ENCODE peak calls at places on chromosomes 3 and 15, in six cellular contexts. One of them, this sample, is unnamed.

GRCh38 chr15:82986442-82986780 is 401 bp downstream of the RAMAC start:
- DNase-seq in NCI-H446 treated with DMSO at 0.1 percent for 48 hours: no peak
- DNase-seq in bronchial epithelial cell: peak; percentile 20
- DNase-seq in kidney glomerular epithelial cell: peak; percentile 40
- DNase-seq in GOT3: no peak
- DNase-seq in GM06990: no peak
- DNase-seq in this sample: no peak

GRCh38 chr3:173553635-173554280 is 156.2 kb downstream of the NLGN1 start:
- DNase-seq in NCI-H446 treated with DMSO at 0.1 percent for 48 hours: peak; percentile 52
- DNase-seq in bronchial epithelial cell: peak; percentile 43
- DNase-seq in kidney glomerular epithelial cell: peak; percentile 50
- DNase-seq in GOT3: no peak
- DNase-seq in GM06990: no peak
- DNase-seq in this sample: peak; percentile 7

GRCh38 chr3:37054370-37054769 is 61.1 kb downstream of the MLH1 start:
- DNase-seq in NCI-H446 treated with DMSO at 0.1 percent for 48 hours: no peak
- DNase-seq in bronchial epithelial cell: no peak
- DNase-seq in kidney glomerular epithelial cell: no peak
- DNase-seq in GOT3: no peak
- DNase-seq in GM06990: peak; percentile 25
- DNase-seq in this sample: no peak

GRCh38 chr15:62223020-62223419 is 57.9 kb upstream of the C2CD4B start:
- DNase-seq in NCI-H446 treated with DMSO at 0.1 percent for 48 hours: no peak
- DNase-seq in bronchial epithelial cell: no peak
- DNase-seq in kidney glomerular epithelial cell: no peak
- DNase-seq in GOT3: no peak
- DNase-seq in GM06990: no peak
- DNase-seq in this sample: no peak

GRCh38 chr3:66344391-66344811 is 123.6 kb downstream of the SLC25A26 start:
- DNase-seq in NCI-H446 treated with DMSO at 0.1 percent for 48 hours: no peak
- DNase-seq in bronchial epithelial cell: no peak
- DNase-seq in kidney glomerular epithelial cell: no peak
- DNase-seq in GOT3: no peak
- DNase-seq in GM06990: no peak
- DNase-seq in this sample: no peak

GRCh38 chr3:126267169-126267975 is 87.0 kb upstream of the ALDH1L1 start:
- DNase-seq in NCI-H446 treated with DMSO at 0.1 percent for 48 hours: no peak
- DNase-seq in bronchial epithelial cell: peak; percentile 69
- DNase-seq in kidney glomerular epithelial cell: peak; percentile 83
- DNase-seq in GOT3: no peak
- DNase-seq in GM06990: no peak
- DNase-seq in this sample: no peak

GRCh38 chr3:193997228-193998192 is 138.4 kb upstream of the HES1 start:
- DNase-seq in NCI-H446 treated with DMSO at 0.1 percent for 48 hours: no peak
- DNase-seq in bronchial epithelial cell: no peak
- DNase-seq in kidney glomerular epithelial cell: no peak
- DNase-seq in GOT3: no peak
- DNase-seq in GM06990: no peak
- DNase-seq in this sample: peak; percentile 70

GRCh38 chr3:50441818-50442217 is 61.6 kb downstream of the CACNA2D2 start:
- DNase-seq in NCI-H446 treated with DMSO at 0.1 percent for 48 hours: no peak
- DNase-seq in bronchial epithelial cell: no peak
- DNase-seq in kidney glomerular epithelial cell: no peak
- DNase-seq in GOT3: no peak
- DNase-seq in GM06990: no peak
- DNase-seq in this sample: no peak

GRCh38 chr3:182913889-182914288 is 66.4 kb downstream of the DCUN1D1 start:
- DNase-seq in NCI-H446 treated with DMSO at 0.1 percent for 48 hours: no peak
- DNase-seq in bronchial epithelial cell: no peak
- DNase-seq in kidney glomerular epithelial cell: no peak
- DNase-seq in GOT3: no peak
- DNase-seq in GM06990: peak; percentile 66
- DNase-seq in this sample: peak; percentile 93

GRCh38 chr15:48520376-48521155 is 124.9 kb downstream of the FBN1 start:
- DNase-seq in NCI-H446 treated with DMSO at 0.1 percent for 48 hours: no peak
- DNase-seq in bronchial epithelial cell: no peak
- DNase-seq in kidney glomerular epithelial cell: no peak
- DNase-seq in GOT3: no peak
- DNase-seq in GM06990: no peak
- DNase-seq in this sample: no peak

GRCh38 chr3:34882764-34883163 is 756.6 kb upstream of the ARPP21 start:
- DNase-seq in NCI-H446 treated with DMSO at 0.1 percent for 48 hours: peak; percentile 82
- DNase-seq in bronchial epithelial cell: peak; percentile 6
- DNase-seq in kidney glomerular epithelial cell: no peak
- DNase-seq in GOT3: no peak
- DNase-seq in GM06990: no peak
- DNase-seq in this sample: no peak

GRCh38 chr15:92576597-92577200 is 78.9 kb downstream of the FAM174B start:
- DNase-seq in NCI-H446 treated with DMSO at 0.1 percent for 48 hours: no peak
- DNase-seq in bronchial epithelial cell: no peak
- DNase-seq in kidney glomerular epithelial cell: no peak
- DNase-seq in GOT3: no peak
- DNase-seq in GM06990: no peak
- DNase-seq in this sample: no peak

GRCh38 chr15:63191895-63192603 is 2.6 kb downstream of the RAB8B start:
- DNase-seq in NCI-H446 treated with DMSO at 0.1 percent for 48 hours: no peak
- DNase-seq in bronchial epithelial cell: no peak
- DNase-seq in kidney glomerular epithelial cell: no peak
- DNase-seq in GOT3: no peak
- DNase-seq in GM06990: peak; percentile 55
- DNase-seq in this sample: no peak

GRCh38 chr15:41622901-41623300 is 37.3 kb upstream of the MGA start:
- DNase-seq in NCI-H446 treated with DMSO at 0.1 percent for 48 hours: no peak
- DNase-seq in bronchial epithelial cell: no peak
- DNase-seq in kidney glomerular epithelial cell: no peak
- DNase-seq in GOT3: no peak
- DNase-seq in GM06990: no peak
- DNase-seq in this sample: no peak

GRCh38 chr15:37015025-37015424 is 85.3 kb downstream of the MEIS2 start:
- DNase-seq in NCI-H446 treated with DMSO at 0.1 percent for 48 hours: peak; percentile 19
- DNase-seq in bronchial epithelial cell: peak; percentile 88
- DNase-seq in kidney glomerular epithelial cell: peak; percentile 36
- DNase-seq in GOT3: no peak
- DNase-seq in GM06990: no peak
- DNase-seq in this sample: no peak

GRCh38 chr3:141105828-141106628 is 54.9 kb downstream of the SPSB4 start:
- DNase-seq in NCI-H446 treated with DMSO at 0.1 percent for 48 hours: peak; percentile 66
- DNase-seq in bronchial epithelial cell: peak; percentile 79
- DNase-seq in kidney glomerular epithelial cell: peak; percentile 48
- DNase-seq in GOT3: peak; percentile 16
- DNase-seq in GM06990: no peak
- DNase-seq in this sample: peak; percentile 78

GRCh38 chr3:23086366-23086765 is 116.8 kb upstream of the UBE2E2 start:
- DNase-seq in NCI-H446 treated with DMSO at 0.1 percent for 48 hours: no peak
- DNase-seq in bronchial epithelial cell: no peak
- DNase-seq in kidney glomerular epithelial cell: no peak
- DNase-seq in GOT3: no peak
- DNase-seq in GM06990: no peak
- DNase-seq in this sample: no peak

GRCh38 chr3:161560006-161560637 is 63.5 kb downstream of the OTOL1 start:
- DNase-seq in NCI-H446 treated with DMSO at 0.1 percent for 48 hours: peak; percentile 5
- DNase-seq in bronchial epithelial cell: peak; percentile 29
- DNase-seq in kidney glomerular epithelial cell: peak; percentile 37
- DNase-seq in GOT3: no peak
- DNase-seq in GM06990: no peak
- DNase-seq in this sample: peak; percentile 34

GRCh38 chr3:127750226-127751031 is 71.9 kb downstream of the MGLL start:
- DNase-seq in NCI-H446 treated with DMSO at 0.1 percent for 48 hours: peak; percentile 85
- DNase-seq in bronchial epithelial cell: peak; percentile 91
- DNase-seq in kidney glomerular epithelial cell: peak; percentile 81
- DNase-seq in GOT3: no peak
- DNase-seq in GM06990: peak; percentile 82
- DNase-seq in this sample: no peak

GRCh38 chr3:73623316-73623715 is 1.4 kb downstream of the PDZRN3 start:
- DNase-seq in NCI-H446 treated with DMSO at 0.1 percent for 48 hours: no peak
- DNase-seq in bronchial epithelial cell: no peak
- DNase-seq in kidney glomerular epithelial cell: no peak
- DNase-seq in GOT3: no peak
- DNase-seq in GM06990: no peak
- DNase-seq in this sample: no peak

This sample was measured in DMS153.